ENCODE peak calls at places on chromosome 3, in four cellular contexts. T is activated T-cell treated with anti-CD3 and anti-CD28 coated beads, Interleukin-2, amount 50 U/mL, for 72 hours; E is NAMALWA; Z is AG08396. C is an unnamed sample.

GRCh38 chr3:178964551-178964950 is 107.1 kb downstream of the ZMAT3 start:
- DNase-seq in T (no peak), E (no peak), Z (no peak), C (no peak)

GRCh38 chr3:127426444-127427168 is 138.8 kb upstream of the PRR20G start:
- DNase-seq in T (no peak), E (no peak), Z (no peak), C (no peak)

GRCh38 chr3:127193775-127194174 is 844 bp downstream of the PRR23E start:
- DNase-seq in Z (no peak), E (no peak), T (no peak), C (no peak)

GRCh38 chr3:156985689-156986088 is 159.5 kb downstream of the LEKR1 start:
- DNase-seq in E (no peak), T (no peak), Z (no peak), C (no peak)

GRCh38 chr3:185693985-185694675 is 108.0 kb downstream of the SENP2 start:
- DNase-seq in T (no peak), Z (no peak), E (no peak), C (no peak)

GRCh38 chr3:50356553-50356952 is 2.8 kb downstream of the TMEM115 start:
- DNase-seq in T (no peak), Z (no peak), E (no peak), C (no peak)

GRCh38 chr3:179624471-179624870 is 19.9 kb downstream of the NDUFB5 start:
- DNase-seq in Z (no peak), T (no peak), E (no peak), C (no peak)

GRCh38 chr3:46097691-46098241 is 70.5 kb upstream of the XCR1 start:
- DNase-seq in T (peak), E (no peak), Z (peak), C (no peak)

GRCh38 chr3:79414821-79415220 is 353.0 kb downstream of the ROBO1 start:
- DNase-seq in T (no peak), Z (peak), E (no peak), C (no peak)

GRCh38 chr3:178736300-178736699 is 200.1 kb downstream of the KCNMB2 start:
- DNase-seq in T (no peak), Z (no peak), E (no peak), C (no peak)

GRCh38 chr3:52403955-52404354 is 40.9 kb downstream of the SEMA3G start:
- DNase-seq in T (no peak), Z (no peak), E (no peak), C (no peak)

GRCh38 chr3:16741890-16742289 is 136.7 kb upstream of the DAZL start:
- DNase-seq in Z (no peak), T (peak), E (no peak), C (no peak)

GRCh38 chr3:39325223-39325622 is 4.3 kb upstream of the CCR8 start:
- DNase-seq in Z (no peak), T (no peak), E (no peak), C (no peak)

GRCh38 chr3:170709046-170709445 is 123.2 kb upstream of the SLC7A14 start:
- DNase-seq in E (no peak), Z (peak), T (no peak), C (no peak)

GRCh38 chr3:120559228-120560061 is 36.7 kb upstream of the NDUFB4 start:
- DNase-seq in E (peak), Z (no peak), T (peak), C (no peak)

GRCh38 chr3:193605876-193606275 is 12.9 kb downstream of the OPA1 start:
- DNase-seq in E (peak), Z (peak), T (peak), C (peak)

GRCh38 chr3:125154800-125155269 is 57.7 kb downstream of the SLC12A8 start:
- DNase-seq in E (no peak), Z (no peak), T (peak), C (peak)

C was measured in MM.1S.